ENCODE peak calls at places on chromosomes 5 and 9, in four cellular contexts. J is heart right ventricle; D is CD4-positive, alpha-beta memory T cell; M is right lobe of liver. I is an unnamed sample.
A peak's percentile ranks its signal among the peaks of the same experiment; 100 is the strongest.

GRCh38 chr5:164203581-164204225 is 698.3 kb downstream of the MAT2B start:
- DNase-seq in J (no peak), D (no peak), M (no peak), I (no peak)

GRCh38 chr9:98563997-98564396 is 144.7 kb downstream of the GABBR2 start:
- DNase-seq in J (no peak), D (no peak), M (no peak), I (no peak)

GRCh38 chr9:13806731-13807130 is 507.2 kb downstream of the NFIB start:
- DNase-seq in J (no peak), D (no peak), M (no peak), I (no peak)

GRCh38 chr5:81209386-81209785 is 23.7 kb upstream of the CKMT2 start:
- DNase-seq in J (no peak), D (no peak), M (no peak), I (no peak)

GRCh38 chr5:33524476-33524875 is 83.7 kb downstream of the TARS1 start:
- DNase-seq in J (no peak), D (no peak), M (no peak), I (no peak)

GRCh38 chr5:170225326-170226137 is 7.3 kb upstream of the C5orf58 start:
- DNase-seq in J (peak; percentile 58), D (peak; percentile 69), M (peak; percentile 55), I (peak; percentile 82)

GRCh38 chr9:87239312-87239711 is 258.4 kb upstream of the DAPK1 start:
- DNase-seq in J (no peak), D (no peak), M (no peak), I (no peak)

GRCh38 chr5:151719228-151719861 is 32.6 kb upstream of the SPARC start:
- DNase-seq in J (peak; percentile 25), D (no peak), M (no peak), I (peak; percentile 61)

GRCh38 chr9:88319936-88320747 is 68.1 kb upstream of the SPIN1 start:
- DNase-seq in J (no peak), D (no peak), M (no peak), I (peak; percentile 60)

GRCh38 chr9:128211551-128212281 is 8.5 kb downstream of the DNM1 start:
- DNase-seq in J (no peak), D (no peak), M (no peak), I (no peak)

GRCh38 chr9:8677725-8678124 is 878.1 kb upstream of the DMAC1 start:
- DNase-seq in J (no peak), D (no peak), M (no peak), I (no peak)

GRCh38 chr5:178203670-178204204 is 596 bp upstream of the HNRNPAB start:
- DNase-seq in J (no peak), D (no peak), M (no peak), I (no peak)

GRCh38 chr9:72592501-72593403 is 71.3 kb downstream of the TMC1 start:
- DNase-seq in J (no peak), D (peak; percentile 55), M (no peak), I (no peak)

GRCh38 chr5:39215857-39216256 is 3.5 kb downstream of the FYB1 start:
- DNase-seq in J (no peak), D (no peak), M (no peak), I (no peak)

GRCh38 chr5:65243161-65243560 is 238.6 kb downstream of the ADAMTS6 start:
- DNase-seq in J (no peak), D (no peak), M (no peak), I (no peak)

GRCh38 chr5:114789773-114790402 is 379.8 kb downstream of the TRIM36 start:
- DNase-seq in J (no peak), D (no peak), M (no peak), I (no peak)

GRCh38 chr5:74394924-74395880 is 245.3 kb downstream of the ENC1 start:
- DNase-seq in J (no peak), D (no peak), M (peak; percentile 35), I (no peak)

GRCh38 chr5:168532471-168532870 is 3.4 kb downstream of the FBLL1 start:
- DNase-seq in J (no peak), D (no peak), M (no peak), I (no peak)

GRCh38 chr5:115460476-115460875 is 84.1 kb downstream of the FEM1C start:
- DNase-seq in J (peak; percentile 78), D (no peak), M (peak; percentile 46), I (no peak)

GRCh38 chr5:138737494-138738265 is 15.5 kb upstream of the CTNNA1 start:
- DNase-seq in J (no peak), D (no peak), M (no peak), I (no peak)

DNA sequence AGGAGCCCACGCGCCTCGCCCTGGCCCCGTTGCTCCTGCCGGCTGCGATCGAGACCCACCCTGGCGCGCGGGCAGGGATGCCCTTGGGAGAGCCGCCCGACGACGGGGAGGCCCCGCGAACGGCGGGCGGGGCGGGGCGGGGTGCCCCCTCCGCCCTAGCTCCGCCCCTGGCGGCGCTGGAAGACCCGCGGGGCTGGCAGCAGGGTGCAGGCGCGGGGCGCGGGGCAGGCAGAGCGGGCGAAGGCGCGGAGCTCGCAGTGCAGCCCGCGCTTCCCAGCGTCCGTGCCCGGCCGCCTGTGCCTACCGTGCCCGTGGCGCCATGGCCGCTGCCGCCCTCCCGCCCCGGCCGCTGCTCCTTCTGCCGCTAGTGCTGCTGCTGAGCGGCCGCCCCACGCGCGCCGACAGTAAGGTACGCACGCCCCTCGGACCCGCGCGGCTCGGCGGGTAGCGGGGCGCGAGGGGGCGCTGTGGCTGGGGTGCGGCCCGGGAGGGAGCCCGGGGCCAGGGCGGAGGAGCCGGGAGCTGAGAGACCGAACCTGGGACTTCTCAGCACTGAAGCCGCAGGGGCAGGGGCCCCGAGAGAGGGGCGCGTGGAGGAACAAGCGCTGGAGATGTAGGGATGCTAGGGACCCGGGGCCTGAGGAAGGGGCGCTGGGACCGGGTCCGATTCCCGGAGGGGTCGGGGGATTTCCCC is at the start of gene OLFML2A:
- DNase-seq in J (peak; percentile 47), D (peak; percentile 11), M (no peak), I (no peak)
- H3K4me1 ChIP-seq in J (peaks cover 31% of the 10 kb centered on the region), D (peaks cover 11% of the 10 kb centered on the region), M (peaks cover 10% of the 10 kb centered on the region), I (no peaks in the 10 kb centered on the region)

DNA sequence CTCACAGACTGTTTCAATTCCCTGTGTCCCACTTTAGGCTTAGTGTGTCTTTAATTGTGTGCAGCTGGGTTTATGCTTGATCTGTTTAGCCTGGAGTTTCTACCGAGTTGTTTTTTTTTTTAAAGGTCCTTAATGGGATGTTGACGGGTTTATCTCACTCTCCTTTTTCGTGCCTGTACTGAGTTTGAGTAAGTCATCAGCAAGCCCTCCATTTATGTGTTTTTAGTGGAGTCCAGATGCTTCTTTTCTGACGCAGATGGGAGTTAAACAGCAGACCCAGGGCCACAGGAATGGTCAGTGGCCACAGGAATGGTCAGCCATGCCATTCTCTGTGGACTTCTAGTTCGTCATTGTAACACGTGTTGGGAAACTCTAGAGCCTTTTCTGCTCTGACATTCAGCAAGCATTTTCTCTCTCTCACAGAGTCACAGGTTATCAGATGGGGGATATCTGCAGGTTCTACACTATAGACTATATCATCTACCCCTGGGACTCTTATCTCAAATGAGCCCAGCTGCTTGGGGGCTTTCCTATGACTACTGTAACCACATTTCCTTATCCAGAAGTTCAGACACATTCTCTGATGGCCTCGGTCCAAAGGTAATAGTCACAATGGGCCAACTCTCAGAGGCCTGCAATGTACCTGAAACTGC is 190.5 kb downstream of the TTLL11 start:
- DNase-seq in J (no peak), D (no peak), M (no peak), I (no peak)
- H3K27ac ChIP-seq in J (no peak overlapping the region), D (no peak overlapping the region), M (no peak overlapping the region), I (no peak overlapping the region)

GRCh38 chr5:133458435-133458834 is 153.9 kb downstream of the FSTL4 start:
- DNase-seq in J (no peak), D (no peak), M (no peak), I (no peak)
- H3K4me3 ChIP-seq in J (no peak overlapping the region), D (no peak overlapping the region), M (no peak overlapping the region), I (no peak overlapping the region)

GRCh38 chr9:90805006-90805993 is 3.7 kb downstream of the SYK start:
- DNase-seq in J (no peak), D (no peak), M (no peak), I (no peak)
- H3K4me1 ChIP-seq in J (peaks cover 7% of the 10 kb centered on the region), D (no peaks in the 10 kb centered on the region), M (peaks cover 10% of the 10 kb centered on the region), I (no peaks in the 10 kb centered on the region)

DNA sequence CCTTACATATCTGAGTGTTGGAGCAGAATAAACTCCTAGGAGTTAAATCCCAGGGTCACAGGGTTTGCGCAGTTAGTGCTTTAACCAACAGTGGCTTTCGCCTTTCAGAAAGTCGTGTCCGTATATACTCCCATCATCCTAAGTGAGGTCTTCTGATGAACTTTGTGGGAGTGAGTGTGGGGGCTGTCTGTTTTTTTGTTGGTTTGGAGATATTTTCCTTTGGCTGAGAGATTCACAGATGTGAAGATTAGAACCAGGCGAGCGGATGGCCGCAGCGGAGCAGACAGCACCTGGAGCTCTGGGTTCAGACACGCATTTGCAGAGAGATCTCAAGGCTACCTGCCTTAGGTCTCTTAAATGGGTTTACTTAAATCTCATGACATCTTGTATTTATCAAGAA is 57.5 kb downstream of the AK8 start:
- DNase-seq in J (no peak), D (no peak), M (no peak), I (peak; percentile 38)
- H3K27ac ChIP-seq in J (no peak overlapping the region), D (no peak overlapping the region), M (no peak overlapping the region), I (no peak overlapping the region)

DNA sequence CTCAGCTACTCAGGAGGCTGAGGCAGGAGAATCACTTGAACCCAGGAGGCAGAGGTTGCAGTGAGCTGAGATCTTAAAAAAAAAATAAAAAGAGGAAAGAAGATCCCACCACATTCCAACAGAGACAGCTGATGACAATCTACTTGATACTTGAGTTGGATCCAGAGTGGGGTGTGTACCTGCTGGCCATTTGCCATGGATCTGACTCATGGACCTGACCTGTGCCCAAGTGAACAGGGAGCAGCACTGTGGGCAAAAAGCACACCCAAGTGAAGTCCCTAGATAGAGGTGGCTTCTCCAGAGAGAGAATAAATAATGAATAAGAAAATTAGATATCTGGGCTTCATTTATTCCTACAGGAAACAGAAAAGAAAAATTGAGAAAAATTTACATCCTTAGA is 81.2 kb upstream of the MIER3 start:
- DNase-seq in J (no peak), D (no peak), M (peak; percentile 69), I (no peak)
- H3K4me3 ChIP-seq in J (no peak overlapping the region), D (no peak overlapping the region), M (no peak overlapping the region), I (no peak overlapping the region)

GRCh38 chr9:133959171-133959570 is 33.0 kb downstream of the VAV2 start:
- DNase-seq in J (peak; percentile 5), D (no peak), M (peak; percentile 18), I (no peak)

GRCh38 chr9:133962341-133962740 is 29.8 kb downstream of the VAV2 start:
- DNase-seq in J (peak; percentile 6), D (no peak), M (peak; percentile 14), I (peak; percentile 29)

GRCh38 chr9:133959966-133960567 is 32.1 kb downstream of the VAV2 start:
- DNase-seq in J (no peak), D (no peak), M (peak; percentile 14), I (peak; percentile 72)

GRCh38 chr9:133961226-133962165 is 30.6 kb downstream of the VAV2 start:
- DNase-seq in J (no peak), D (no peak), M (peak; percentile 19), I (peak; percentile 60)

GRCh38 chr9:133960568-133961129 is 31.5 kb downstream of the VAV2 start:
- DNase-seq in J (no peak), D (no peak), M (peak; percentile 50), I (peak; percentile 56)
- H3K4me1 ChIP-seq in J (peaks cover 29% of the 10 kb centered on the region), D (no peaks in the 10 kb centered on the region), M (peaks cover 18% of the 10 kb centered on the region), I (no peaks in the 10 kb centered on the region)